ENCODE peak calls at places on chromosomes 12 and 14, in seven cellular contexts. W, R, T, X, V, S and H are unnamed samples. For H3K9me3, the result is how much of the 10 kb centered on the place peaks cover.

GRCh38 chr12:73110816-73111215 is 838.6 kb downstream of the TRHDE start:
- DNase-seq in W (no peak), R (no peak), T (no peak), X (no peak), V (no peak), S (no peak), H (no peak)

GRCh38 chr12:32585680-32586079 is 93.4 kb upstream of the DNM1L start:
- DNase-seq in W (no peak), R (no peak), T (no peak), X (no peak), V (no peak), S (no peak), H (no peak)

GRCh38 chr12:41967668-41968649 is 176.7 kb downstream of the GXYLT1 start:
- DNase-seq in W (no peak), R (no peak), T (peak), X (no peak), V (no peak), S (no peak), H (no peak)

GRCh38 chr14:89493877-89494634 is 77.0 kb upstream of the FOXN3 start:
- DNase-seq in W (no peak), R (no peak), T (no peak), X (no peak), V (no peak), S (no peak), H (no peak)

GRCh38 chr14:24285351-24285750 is 14.0 kb upstream of the RABGGTA start:
- DNase-seq in W (no peak), R (no peak), T (no peak), X (no peak), V (no peak), S (no peak), H (no peak)

GRCh38 chr12:59834659-59835474 is 239.0 kb downstream of the SLC16A7 start:
- DNase-seq in W (no peak), R (no peak), T (no peak), X (no peak), V (no peak), S (no peak), H (no peak)

GRCh38 chr14:42884100-42884499 is 1277.4 kb downstream of the LRFN5 start:
- DNase-seq in W (no peak), R (no peak), T (no peak), X (no peak), V (no peak), S (no peak), H (no peak)

GRCh38 chr14:101232340-101233015 is 328.8 kb upstream of the DIO3 start:
- DNase-seq in W (no peak), R (no peak), T (peak), X (no peak), V (no peak), S (no peak), H (no peak)

GRCh38 chr12:82486524-82487235 is 128.4 kb downstream of the METTL25 start:
- DNase-seq in W (no peak), R (no peak), T (no peak), X (no peak), V (no peak), S (no peak), H (no peak)

GRCh38 chr14:92959189-92959531 is 36.2 kb downstream of the CHGA start:
- DNase-seq in W (no peak), R (no peak), T (no peak), X (no peak), V (no peak), S (peak), H (no peak)

GRCh38 chr14:71130491-71131179 is 223.4 kb downstream of the PCNX1 start:
- DNase-seq in W (no peak), R (no peak), T (peak), X (peak), V (no peak), S (no peak), H (no peak)

GRCh38 chr14:97266653-97267052 is 469.5 kb downstream of the VRK1 start:
- DNase-seq in W (no peak), R (no peak), T (peak), X (peak), V (no peak), S (no peak), H (no peak)

GRCh38 chr12:108886873-108887629 is 7.2 kb downstream of the DAO start:
- DNase-seq in W (no peak), R (no peak), T (no peak), X (no peak), V (no peak), S (no peak), H (no peak)

GRCh38 chr12:67056329-67056728 is 212.8 kb upstream of the CAND1 start:
- DNase-seq in W (no peak), R (no peak), T (no peak), X (no peak), V (no peak), S (no peak), H (no peak)

GRCh38 chr12:77847060-77847541 is 16.4 kb downstream of the NAV3 start:
- DNase-seq in W (no peak), R (no peak), T (no peak), X (no peak), V (no peak), S (no peak), H (no peak)

GRCh38 chr12:105570944-105571343 is 240.5 kb downstream of the C12orf75 start:
- DNase-seq in W (no peak), R (no peak), T (peak), X (no peak), V (no peak), S (no peak), H (no peak)

GRCh38 chr12:133220521-133220920 is 15.2 kb downstream of the ANHX start:
- DNase-seq in W (no peak), R (no peak), T (no peak), X (no peak), V (no peak), S (no peak), H (no peak)

GRCh38 chr12:133217219-133217618 is 18.5 kb downstream of the ANHX start:
- DNase-seq in W (no peak), R (no peak), T (peak), X (no peak), V (no peak), S (no peak), H (no peak)

GRCh38 chr12:133221241-133221640 is 14.4 kb downstream of the ANHX start:
- DNase-seq in W (no peak), R (no peak), T (peak), X (no peak), V (no peak), S (no peak), H (no peak)

DNA sequence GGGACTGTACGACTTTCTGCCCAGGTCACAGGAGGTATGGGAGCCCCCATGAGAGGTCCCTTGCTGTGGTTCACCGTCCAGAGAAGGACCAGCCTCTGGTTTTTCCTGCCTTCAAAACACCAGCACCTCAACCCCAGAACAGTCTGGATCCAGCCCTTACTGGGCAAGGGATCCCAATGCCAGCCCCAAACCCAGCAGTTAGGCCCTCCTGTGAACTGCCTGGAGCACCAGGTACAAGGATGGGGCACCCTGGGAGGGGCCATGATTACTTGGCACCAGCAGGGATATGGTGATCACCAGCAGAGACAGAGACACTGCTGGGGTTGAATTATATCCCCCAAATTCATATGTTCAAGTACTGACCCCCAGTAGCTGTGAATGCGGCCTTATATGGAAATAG is 20.0 kb downstream of the ANHX start:
- DNase-seq in W (no peak), R (no peak), T (no peak), X (no peak), V (no peak), S (no peak), H (no peak)
- H3K9me3 ChIP-seq in W (under half), R (half or more), T (half or more), X (under half), V (half or more), S (under half), H (under half)

GRCh38 chr14:105904379-105904778 is 378.0 kb downstream of the TMEM121 start:
- DNase-seq in W (no peak), R (no peak), T (no peak), X (no peak), V (no peak), S (no peak), H (no peak)
- H3K9me3 ChIP-seq in W (under half), R (half or more), T (under half), X (under half), V (under half), S (under half), H (under half)

GRCh38 chr12:130133851-130134562 is 28.3 kb upstream of the FZD10 start:
- DNase-seq in W (no peak), R (no peak), T (no peak), X (no peak), V (no peak), S (no peak), H (no peak)

GRCh38 chr12:130131817-130132216 is 30.4 kb upstream of the FZD10 start:
- DNase-seq in W (no peak), R (no peak), T (peak), X (no peak), V (no peak), S (no peak), H (no peak)

GRCh38 chr12:130136536-130136935 is 25.7 kb upstream of the FZD10 start:
- DNase-seq in W (no peak), R (no peak), T (peak), X (no peak), V (no peak), S (no peak), H (no peak)

GRCh38 chr12:130132831-130133635 is 29.2 kb upstream of the FZD10 start:
- DNase-seq in W (no peak), R (no peak), T (no peak), X (no peak), V (no peak), S (no peak), H (no peak)

DNA sequence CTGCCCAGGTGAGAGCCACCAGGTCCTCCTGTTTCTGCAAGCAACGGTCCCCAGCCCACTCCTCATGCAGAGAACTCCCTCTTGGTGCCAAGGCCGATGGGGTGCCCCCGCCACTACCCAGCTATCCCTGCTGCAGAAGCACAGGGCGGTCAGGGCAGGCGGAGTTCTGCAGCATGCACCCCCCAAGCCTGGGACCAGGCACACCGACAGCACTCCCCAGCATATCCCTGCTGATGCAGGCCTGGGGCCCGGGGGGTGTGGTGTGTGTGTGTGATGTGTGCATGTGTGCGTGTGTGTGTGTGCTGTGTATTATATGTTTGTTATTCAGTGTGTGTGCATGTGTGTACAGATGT is 27.7 kb upstream of the FZD10 start:
- DNase-seq in W (no peak), R (no peak), T (peak), X (no peak), V (no peak), S (no peak), H (no peak)
- H3K9me3 ChIP-seq in W (under half), R (under half), T (under half), X (under half), V (under half), S (under half), H (under half)

DNA sequence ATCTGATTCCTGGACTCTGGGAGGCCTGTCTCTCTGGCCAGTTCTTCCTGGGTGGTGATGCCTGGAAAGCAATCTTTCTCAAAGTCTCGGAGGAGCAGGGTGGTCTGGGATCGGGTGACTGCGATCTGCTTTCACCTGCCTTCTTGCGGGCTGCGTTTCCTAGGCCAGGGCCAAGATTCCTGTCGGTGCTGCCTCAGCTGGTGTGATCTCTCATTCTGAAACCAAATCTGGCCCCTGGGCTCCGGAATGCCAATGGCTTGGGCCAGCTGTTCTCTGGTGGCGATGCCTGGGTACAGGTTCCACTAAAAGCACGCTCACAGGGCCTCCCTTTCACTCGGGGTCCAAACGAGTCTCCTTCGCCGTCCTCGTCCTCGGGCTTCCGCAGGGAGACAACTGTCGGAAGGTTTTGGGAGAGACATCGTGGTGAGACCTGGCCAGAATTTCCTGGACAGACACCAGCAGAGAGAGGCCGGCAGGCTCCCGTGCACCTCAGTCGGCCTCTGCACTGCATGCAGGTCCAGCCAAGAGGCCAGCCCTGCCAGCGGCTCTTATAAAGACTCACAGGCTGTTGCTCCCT is 187.1 kb downstream of the ALG10 start:
- DNase-seq in W (no peak), R (no peak), T (no peak), X (no peak), V (no peak), S (no peak), H (no peak)
- H3K9me3 ChIP-seq in W (under half), R (under half), T (half or more), X (under half), V (half or more), S (under half), H (under half)

GRCh38 chr14:84446250-84446649 is 1083.7 kb upstream of the FLRT2 start:
- DNase-seq in W (no peak), R (no peak), T (no peak), X (no peak), V (no peak), S (no peak), H (no peak)

GRCh38 chr14:84445486-84445885 is 1084.5 kb upstream of the FLRT2 start:
- DNase-seq in W (no peak), R (no peak), T (no peak), X (no peak), V (no peak), S (no peak), H (no peak)

GRCh38 chr14:84442481-84442880 is 1087.5 kb upstream of the FLRT2 start:
- DNase-seq in W (no peak), R (no peak), T (peak), X (no peak), V (no peak), S (no peak), H (no peak)
- H3K9me3 ChIP-seq in W (under half), R (under half), T (under half), X (under half), V (under half), S (under half), H (under half)

GRCh38 chr14:53237488-53237887 is 84.4 kb upstream of the DDHD1 start:
- DNase-seq in W (no peak), R (no peak), T (no peak), X (no peak), V (no peak), S (no peak), H (no peak)
- H3K9me3 ChIP-seq in W (under half), R (under half), T (half or more), X (under half), V (under half), S (under half), H (under half)

DNA sequence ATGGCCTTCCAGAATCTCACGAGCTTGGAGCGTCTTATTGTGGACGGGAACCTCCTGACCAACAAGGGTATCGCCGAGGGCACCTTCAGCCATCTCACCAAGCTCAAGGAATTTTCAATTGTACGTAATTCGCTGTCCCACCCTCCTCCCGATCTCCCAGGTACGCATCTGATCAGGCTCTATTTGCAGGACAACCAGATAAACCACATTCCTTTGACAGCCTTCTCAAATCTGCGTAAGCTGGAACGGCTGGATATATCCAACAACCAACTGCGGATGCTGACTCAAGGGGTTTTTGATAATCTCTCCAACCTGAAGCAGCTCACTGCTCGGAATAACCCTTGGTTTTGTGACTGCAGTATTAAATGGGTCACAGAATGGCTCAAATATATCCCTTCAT is 92.2 kb downstream of the FLRT2 start:
- DNase-seq in W (no peak), R (no peak), T (no peak), X (no peak), V (no peak), S (no peak), H (no peak)
- H3K9me3 ChIP-seq in W (under half), R (under half), T (under half), X (under half), V (under half), S (under half), H (under half)